ENCODE peak calls at places on chromosomes 2 and 18, in eight cellular contexts. X, W, Y, D, O, R, V and M are unnamed samples.

GRCh38 chr2:176986579-176986978 is 226.0 kb upstream of the HNRNPA3 start:
- DNase-seq in O (no peak), R (no peak), W (no peak), Y (no peak), D (no peak), V (no peak), X (no peak), M (no peak)

GRCh38 chr2:107927034-107927534 is 59.2 kb upstream of the SLC5A7 start:
- DNase-seq in D (peak), X (no peak), W (no peak), R (no peak), V (no peak), O (peak), Y (no peak), M (no peak)

GRCh38 chr18:2356906-2357305 is 214.4 kb downstream of the METTL4 start:
- DNase-seq in O (no peak), V (no peak), R (no peak), X (no peak), W (no peak), Y (no peak), D (no peak), M (no peak)

GRCh38 chr2:110713508-110714362 is 18.6 kb upstream of the ACOXL start:
- DNase-seq in O (no peak), W (no peak), D (no peak), X (no peak), R (peak), V (no peak), Y (no peak), M (no peak)

GRCh38 chr2:157894694-157895450 is 18.7 kb upstream of the ACVR1 start:
- DNase-seq in W (no peak), X (no peak), R (no peak), O (peak), Y (no peak), D (no peak), V (peak), M (no peak)

GRCh38 chr18:40485318-40485717 is 1469.7 kb upstream of the PIK3C3 start:
- DNase-seq in O (peak), D (no peak), Y (no peak), V (peak), W (no peak), X (no peak), R (no peak), M (no peak)

GRCh38 chr2:101330253-101330921 is 21.9 kb upstream of the RNF149 start:
- DNase-seq in D (no peak), X (no peak), R (peak), Y (no peak), O (no peak), V (no peak), W (no peak), M (no peak)

GRCh38 chr2:126614529-126615279 is 41.3 kb upstream of the GYPC start:
- DNase-seq in R (no peak), X (no peak), V (peak), D (no peak), W (no peak), O (peak), Y (no peak), M (no peak)

GRCh38 chr2:46073540-46074018 is 223.6 kb upstream of the EPAS1 start:
- DNase-seq in W (peak), O (peak), R (peak), Y (no peak), V (peak), X (peak), D (no peak), M (peak)

GRCh38 chr2:219611306-219611705 is 13.6 kb downstream of the STK11IP start:
- DNase-seq in Y (no peak), O (no peak), X (no peak), R (no peak), W (no peak), V (no peak), D (no peak), M (no peak)

GRCh38 chr2:223760838-223761502 is 76.4 kb downstream of the AP1S3 start:
- DNase-seq in R (peak), X (peak), D (no peak), Y (peak), O (peak), W (peak), V (peak), M (no peak)

GRCh38 chr18:35407871-35408481 is 30.8 kb upstream of the ZNF396 start:
- DNase-seq in D (peak), Y (peak), V (peak), O (peak), W (peak), R (peak), X (no peak), M (no peak)

GRCh38 chr2:16281451-16282330 is 341.3 kb downstream of the MYCN start:
- DNase-seq in O (no peak), V (peak), W (peak), X (no peak), Y (no peak), D (peak), R (peak), M (no peak)

GRCh38 chr2:171688129-171688465 is 828 bp downstream of the DYNC1I2 start:
- DNase-seq in D (peak), Y (no peak), W (no peak), X (no peak), V (peak), R (no peak), O (peak), M (no peak)

GRCh38 chr2:714005-714741 is 37.0 kb upstream of the TMEM18 start:
- DNase-seq in V (peak), Y (no peak), R (peak), X (peak), W (peak), D (peak), O (peak), M (no peak)

GRCh38 chr2:467543-467891 is 179.6 kb upstream of the ALKAL2 start:
- DNase-seq in R (no peak), D (no peak), W (no peak), X (no peak), Y (no peak), O (no peak), V (no peak), M (no peak)

GRCh38 chr18:48794251-48794970 is 156.4 kb downstream of the SMAD7 start:
- DNase-seq in D (no peak), X (peak), W (no peak), O (no peak), Y (peak), R (no peak), V (no peak), M (peak)

GRCh38 chr2:191927319-191927867 is 80.5 kb upstream of the CAVIN2 start:
- DNase-seq in V (peak), X (peak), W (peak), R (no peak), D (peak), O (peak), Y (peak), M (peak)

GRCh38 chr2:197135806-197136205 is 174.8 kb downstream of the ANKRD44 start:
- DNase-seq in V (no peak), X (no peak), D (no peak), Y (no peak), R (no peak), W (no peak), O (no peak), M (no peak)